ENCODE peak calls at places on chromosomes 2 and 18, in five cellular contexts. One of them, this sample, is unnamed.

GRCh38 chr2:224360801-224361251 is 41.1 kb downstream of the FAM124B start:
- DNase-seq in GM19239: no peak
- DNase-seq in PC-3: peak
- DNase-seq in stimulated activated CD4-positive, alpha-beta T cell treated with anti-CD3 and anti-CD28 coated beads, Interleukin-15, amount 100 ng/mL, for 24 hours: no peak
- DNase-seq in effector CD8-positive, alpha-beta T cell: no peak
- DNase-seq in this sample: no peak

GRCh38 chr2:84904717-84905174 is 710 bp upstream of the TMSB10 start:
- DNase-seq in effector CD8-positive, alpha-beta T cell: peak
- DNase-seq in stimulated activated CD4-positive, alpha-beta T cell treated with anti-CD3 and anti-CD28 coated beads, Interleukin-15, amount 100 ng/mL, for 24 hours: peak
- DNase-seq in PC-3: peak
- DNase-seq in GM19239: no peak
- DNase-seq in this sample: no peak

GRCh38 chr2:110097506-110098220 is 18.0 kb downstream of the MALL start:
- DNase-seq in GM19239: no peak
- DNase-seq in effector CD8-positive, alpha-beta T cell: no peak
- DNase-seq in stimulated activated CD4-positive, alpha-beta T cell treated with anti-CD3 and anti-CD28 coated beads, Interleukin-15, amount 100 ng/mL, for 24 hours: no peak
- DNase-seq in PC-3: peak
- DNase-seq in this sample: no peak

GRCh38 chr2:38446418-38446817 is 69.3 kb upstream of the ATL2 start:
- DNase-seq in GM19239: no peak
- DNase-seq in effector CD8-positive, alpha-beta T cell: no peak
- DNase-seq in PC-3: no peak
- DNase-seq in stimulated activated CD4-positive, alpha-beta T cell treated with anti-CD3 and anti-CD28 coated beads, Interleukin-15, amount 100 ng/mL, for 24 hours: no peak
- DNase-seq in this sample: no peak

GRCh38 chr18:13381907-13382682 is 163.5 kb downstream of the LDLRAD4 start:
- DNase-seq in effector CD8-positive, alpha-beta T cell: peak
- DNase-seq in PC-3: no peak
- DNase-seq in stimulated activated CD4-positive, alpha-beta T cell treated with anti-CD3 and anti-CD28 coated beads, Interleukin-15, amount 100 ng/mL, for 24 hours: peak
- DNase-seq in GM19239: peak
- DNase-seq in this sample: no peak

GRCh38 chr2:38935568-38936172 is 46.0 kb downstream of the ARHGEF33 start:
- DNase-seq in PC-3: peak
- DNase-seq in effector CD8-positive, alpha-beta T cell: no peak
- DNase-seq in stimulated activated CD4-positive, alpha-beta T cell treated with anti-CD3 and anti-CD28 coated beads, Interleukin-15, amount 100 ng/mL, for 24 hours: no peak
- DNase-seq in GM19239: no peak
- DNase-seq in this sample: no peak

GRCh38 chr2:110115291-110116032 is at the start of gene MALL:
- DNase-seq in effector CD8-positive, alpha-beta T cell: no peak
- DNase-seq in stimulated activated CD4-positive, alpha-beta T cell treated with anti-CD3 and anti-CD28 coated beads, Interleukin-15, amount 100 ng/mL, for 24 hours: no peak
- DNase-seq in GM19239: no peak
- DNase-seq in PC-3: peak
- DNase-seq in this sample: no peak

GRCh38 chr2:8697190-8697589 is 15.3 kb downstream of the ID2 start:
- DNase-seq in PC-3: no peak
- DNase-seq in effector CD8-positive, alpha-beta T cell: no peak
- DNase-seq in GM19239: no peak
- DNase-seq in stimulated activated CD4-positive, alpha-beta T cell treated with anti-CD3 and anti-CD28 coated beads, Interleukin-15, amount 100 ng/mL, for 24 hours: no peak
- DNase-seq in this sample: no peak

GRCh38 chr2:95695613-95696012 is 103.8 kb downstream of the TRIM43 start:
- DNase-seq in GM19239: no peak
- DNase-seq in effector CD8-positive, alpha-beta T cell: no peak
- DNase-seq in stimulated activated CD4-positive, alpha-beta T cell treated with anti-CD3 and anti-CD28 coated beads, Interleukin-15, amount 100 ng/mL, for 24 hours: no peak
- DNase-seq in PC-3: no peak
- DNase-seq in this sample: no peak